ENCODE peak calls at places on chromosomes 2 and 18, in eight cellular contexts. H is GM23248, I is IMR-90, Y is neuronal stem cell, T is A549, G is fibroblast of lung, A is mesendoderm, N is astrocyte. S is an unnamed sample.

GRCh38 chr2:157897106-157897971 is 21.2 kb upstream of the ACVR1 start:
- DNase-seq in T (no peak), N (no peak), A (no peak), H (no peak), I (no peak), G (no peak), Y (no peak), S (no peak)

GRCh38 chr2:220789961-220790360 is 782.1 kb downstream of the EPHA4 start:
- DNase-seq in T (no peak), H (peak; percentile 89), Y (no peak), G (peak; percentile 84), A (no peak), I (peak; percentile 83), N (peak; percentile 77), S (no peak)

GRCh38 chr18:74498712-74499629 is 2.8 kb downstream of the CNDP2 start:
- DNase-seq in H (peak; percentile 42), Y (no peak), T (no peak), I (no peak), A (no peak), G (peak; percentile 4), N (peak; percentile 12), S (peak; percentile 11)

GRCh38 chr2:227570615-227571014 is 28.1 kb upstream of the SCYGR2 start:
- DNase-seq in A (peak; percentile 48), I (peak; percentile 3), N (no peak), Y (no peak), T (no peak), H (no peak), G (no peak), S (no peak)

GRCh38 chr2:42572297-42573081 is 4.1 kb downstream of the MTA3 start:
- DNase-seq in N (no peak), I (no peak), Y (no peak), A (no peak), T (no peak), G (no peak), H (no peak), S (no peak)

GRCh38 chr18:65206551-65207260 is 544.1 kb upstream of the CDH7 start:
- DNase-seq in T (no peak), Y (no peak), N (no peak), A (peak; percentile 49), I (no peak), G (no peak), H (no peak), S (peak; percentile 1)

GRCh38 chr18:79944126-79944731 is 7.2 kb downstream of the SLC66A2 start:
- DNase-seq in A (no peak), N (no peak), H (no peak), Y (no peak), I (no peak), G (no peak), T (no peak), S (no peak)

GRCh38 chr2:178997067-178997466 is 52.9 kb downstream of the CCDC141 start:
- DNase-seq in I (no peak), N (no peak), G (no peak), H (no peak), T (no peak), Y (no peak), A (no peak), S (no peak)

GRCh38 chr2:28619213-28620196 is 123.6 kb downstream of the PLB1 start:
- DNase-seq in A (no peak), I (peak; percentile 30), Y (no peak), H (no peak), N (peak; percentile 44), G (no peak), T (no peak), S (peak; percentile 83)

GRCh38 chr2:144237845-144238637 is 281.9 kb downstream of the ZEB2 start:
- DNase-seq in Y (no peak), I (no peak), T (no peak), N (no peak), A (no peak), H (no peak), G (no peak), S (no peak)

GRCh38 chr2:81266106-81266505 is 961.6 kb upstream of the LRRTM1 start:
- DNase-seq in A (peak; percentile 74), I (no peak), N (no peak), T (no peak), H (no peak), G (peak; percentile 4), Y (peak; percentile 9), S (no peak)

GRCh38 chr2:73260338-73260984 is 23.8 kb downstream of the FBXO41 start:
- DNase-seq in A (peak; percentile 77), H (peak; percentile 63), Y (no peak), T (peak; percentile 84), I (peak; percentile 43), N (peak; percentile 13), G (peak; percentile 34), S (no peak)

GRCh38 chr2:159996792-159997546 is 65.4 kb downstream of the PLA2R1 start:
- DNase-seq in Y (no peak), A (no peak), G (peak; percentile 6), T (no peak), I (no peak), H (peak; percentile 51), N (peak; percentile 62), S (no peak)

DNA sequence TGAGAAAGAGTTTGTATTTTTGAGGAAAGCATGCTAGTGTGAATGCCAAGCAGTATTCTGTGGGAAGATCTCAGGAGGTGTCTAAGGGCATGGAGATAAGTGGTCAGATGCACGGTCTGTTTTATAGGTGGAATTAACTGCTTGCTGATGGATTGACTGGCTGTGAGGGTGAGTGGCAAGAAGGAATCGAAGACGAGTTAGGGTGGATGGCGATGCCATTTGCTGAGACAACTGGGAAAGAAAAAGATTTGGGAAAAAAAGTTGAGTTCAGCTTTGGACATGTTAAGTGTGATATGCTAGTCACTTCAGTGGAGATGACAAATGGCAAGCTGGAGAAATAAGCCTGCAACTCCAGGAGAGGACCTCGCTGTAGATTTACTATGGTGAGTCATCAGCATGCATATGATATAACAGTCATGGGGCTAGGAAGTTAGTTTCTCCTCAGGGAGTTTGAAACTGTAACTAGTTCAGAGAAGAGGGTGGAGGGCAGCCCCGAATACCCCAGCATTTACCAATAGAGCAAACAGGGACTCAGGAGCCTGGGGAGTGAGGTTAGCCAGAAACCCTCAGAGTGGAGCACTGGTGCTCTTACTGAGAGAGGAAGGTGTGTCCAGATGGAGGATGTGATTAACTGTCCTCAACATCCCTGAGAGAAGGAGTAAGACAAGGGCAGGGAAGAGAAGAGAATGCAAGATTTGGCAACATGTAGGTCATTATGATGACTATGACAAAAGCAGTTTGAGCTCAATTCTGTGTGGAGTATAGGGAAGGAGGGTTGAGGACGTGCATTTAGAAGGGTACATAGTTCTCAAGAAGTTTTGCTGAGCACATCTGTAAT is 2.0 kb upstream of the HK2 start:
- DNase-seq in T (peak; percentile 26), I (peak; percentile 62), G (peak; percentile 21), Y (no peak), A (peak; percentile 19), N (no peak), H (peak; percentile 80), S (peak; percentile 66)
- H3K4me2 ChIP-seq in T (no peak overlapping the region), I (no peak overlapping the region), G (no peak overlapping the region), Y (no peak overlapping the region), A (no peak overlapping the region), N (no peak overlapping the region), H (no peak overlapping the region), S (peak overlapping the region; percentile 27)

DNA sequence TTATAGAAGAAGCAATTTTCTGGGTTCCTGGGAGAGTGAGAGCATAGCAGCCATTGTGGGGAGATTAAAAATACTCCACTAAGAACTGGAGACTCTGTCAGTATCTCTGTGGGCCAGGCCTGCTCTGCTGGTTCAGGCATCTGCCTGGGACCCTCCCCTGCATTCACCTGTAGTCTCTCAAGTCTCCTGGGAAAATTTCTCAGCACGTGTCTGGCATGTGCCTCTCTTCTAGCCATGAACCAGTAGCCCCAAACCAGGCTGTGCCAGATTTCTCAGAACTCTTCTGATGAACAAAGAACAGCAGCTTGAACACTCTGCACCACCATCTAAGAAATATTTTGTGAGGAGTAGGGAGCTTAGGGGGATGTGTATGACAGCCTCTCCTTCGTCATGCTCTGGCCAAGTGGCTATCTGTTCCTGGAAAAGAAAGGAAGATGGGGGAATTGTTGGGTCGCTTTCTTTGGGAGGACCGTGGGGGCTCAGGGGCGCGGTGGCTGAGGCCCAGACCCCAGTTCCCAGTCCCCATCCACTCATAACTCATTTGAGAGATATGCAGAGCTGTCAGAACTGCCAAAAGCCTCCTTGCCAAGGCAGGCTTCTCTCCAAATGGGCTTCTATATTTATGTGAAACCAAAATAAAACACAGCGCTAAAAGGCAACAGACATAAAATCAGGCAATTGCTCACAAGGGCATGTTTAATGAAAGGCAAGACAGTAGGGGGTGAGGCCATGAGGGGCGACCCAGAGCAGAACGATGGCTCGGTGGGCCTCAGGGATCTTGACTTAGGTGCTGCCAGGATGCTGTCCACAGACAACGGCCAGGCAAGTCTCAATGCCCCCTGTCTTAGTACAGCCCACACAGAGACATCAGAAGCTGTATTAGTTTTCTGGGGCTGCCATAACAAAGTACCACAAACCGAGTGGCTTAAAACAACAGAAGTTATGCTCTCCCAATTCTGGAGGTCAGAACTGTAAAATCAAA is 114.7 kb upstream of the TNP1 start:
- DNase-seq in N (no peak), T (no peak), G (no peak), H (no peak), Y (no peak), I (no peak), A (no peak), S (no peak)
- H3K4me2 ChIP-seq in N (no peak overlapping the region), T (no peak overlapping the region), G (no peak overlapping the region), H (no peak overlapping the region), Y (no peak overlapping the region), I (no peak overlapping the region), A (no peak overlapping the region), S (no peak overlapping the region)

GRCh38 chr18:69785466-69785865 is 162.2 kb downstream of the CD226 start:
- DNase-seq in A (no peak), H (peak; percentile 3), Y (no peak), G (no peak), N (peak; percentile 73), I (peak; percentile 25), T (no peak), S (no peak)
- H3K4me2 ChIP-seq in A (no peak overlapping the region), H (no peak overlapping the region), Y (no peak overlapping the region), G (no peak overlapping the region), N (no peak overlapping the region), I (no peak overlapping the region), T (no peak overlapping the region), S (no peak overlapping the region)

DNA sequence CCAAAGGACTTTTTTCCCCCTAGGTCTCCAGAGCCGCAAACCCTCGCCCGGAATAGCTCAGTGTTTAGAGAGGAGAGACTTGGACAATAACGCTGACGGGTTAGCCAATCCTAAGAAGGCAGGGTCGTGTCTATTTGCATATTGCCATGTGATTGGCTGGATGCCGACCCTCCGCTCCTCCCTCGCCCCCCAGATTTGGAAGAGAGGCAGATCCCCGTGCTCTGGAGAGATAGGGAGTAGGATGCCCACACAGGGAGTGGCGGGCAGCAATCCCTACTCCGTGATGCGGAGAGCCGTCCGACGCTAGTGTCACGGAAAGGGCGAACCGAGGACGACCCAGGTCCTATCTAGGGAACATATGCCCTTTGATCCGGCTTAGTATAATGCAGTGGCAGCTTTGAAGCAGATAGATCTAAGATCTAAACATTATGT is 1.4 kb downstream of the WNT6 start:
- DNase-seq in H (no peak), Y (peak; percentile 93), I (peak; percentile 37), T (no peak), A (peak; percentile 94), G (peak; percentile 23), N (peak; percentile 60), S (no peak)
- H3K4me2 ChIP-seq in H (no peak overlapping the region), Y (peak overlapping the region; percentile 37), I (no peak overlapping the region), T (peak overlapping the region; percentile 100), A (no peak overlapping the region), G (no peak overlapping the region), N (peak overlapping the region; percentile 32), S (no peak overlapping the region)

DNA sequence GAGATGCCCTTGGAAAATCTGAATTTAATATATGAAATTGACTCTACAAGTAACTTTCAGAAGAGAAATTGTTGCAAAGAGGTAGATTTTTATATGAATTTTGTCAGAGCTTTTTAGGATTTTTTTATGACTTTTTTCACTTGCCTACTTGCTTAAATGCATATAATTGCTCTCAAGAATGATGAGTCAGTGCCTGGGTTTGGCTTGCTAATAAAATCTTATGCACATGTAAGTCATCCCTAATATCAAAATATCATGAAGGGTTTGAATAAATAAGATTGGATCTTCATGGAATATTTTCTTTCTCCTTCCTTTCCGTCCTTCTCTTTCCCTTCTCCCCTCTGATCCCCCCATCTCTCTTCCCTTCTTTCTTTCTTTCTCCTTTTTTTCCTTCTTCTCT is 354.1 kb downstream of the TXNL1 start:
- DNase-seq in H (peak; percentile 60), A (no peak), Y (no peak), T (no peak), I (peak; percentile 56), G (peak; percentile 6), N (peak; percentile 26), S (no peak)
- H3K4me2 ChIP-seq in H (no peak overlapping the region), A (no peak overlapping the region), Y (no peak overlapping the region), T (no peak overlapping the region), I (no peak overlapping the region), G (no peak overlapping the region), N (no peak overlapping the region), S (no peak overlapping the region)